ENCODE peak calls at places on chromosomes 16 and 17, in nine cellular contexts. A is mammary epithelial cell, W is neural progenitor cell, T is heart right ventricle, R is ovary, X is right lobe of liver, Y is endodermal cell, G is fibroblast of lung, C is GM12864. F is an unnamed sample.

GRCh38 chr16:88922114-88922825 is 54.7 kb downstream of the CBFA2T3 start:
- DNase-seq in A (peak; percentile 28), W (peak; percentile 54), T (peak; percentile 92), R (no peak), X (no peak), Y (peak; percentile 87), G (peak; percentile 71), C (no peak), F (peak; percentile 29)

GRCh38 chr16:65202461-65202860 is 80.6 kb upstream of the CDH11 start:
- DNase-seq in A (no peak), W (no peak), T (no peak), R (no peak), X (no peak), Y (no peak), G (peak; percentile 45), C (no peak), F (no peak)

GRCh38 chr17:78378225-78379133 is at the start of gene PGS1:
- DNase-seq in A (peak; percentile 72), W (peak; percentile 84), T (peak; percentile 85), R (peak; percentile 70), X (peak; percentile 87), Y (peak; percentile 94), G (peak; percentile 72), C (no peak), F (no peak)

GRCh38 chr17:41655611-41656111 is 31.3 kb upstream of the KRT17 start:
- DNase-seq in A (peak; percentile 100), W (peak; percentile 71), T (no peak), R (no peak), X (no peak), Y (peak; percentile 92), G (no peak), C (no peak), F (no peak)

GRCh38 chr16:54030451-54030850 is 256.1 kb downstream of the IRX3 start:
- DNase-seq in A (no peak), W (no peak), T (no peak), R (no peak), X (no peak), Y (no peak), G (no peak), C (no peak), F (no peak)

GRCh38 chr17:43736389-43736788 is 22.2 kb downstream of the SOST start:
- DNase-seq in A (no peak), W (no peak), T (no peak), R (no peak), X (no peak), Y (no peak), G (no peak), C (no peak), F (no peak)

GRCh38 chr16:13950821-13951547 is 31.0 kb downstream of the ERCC4 start:
- DNase-seq in A (no peak), W (no peak), T (no peak), R (no peak), X (no peak), Y (no peak), G (no peak), C (no peak), F (no peak)

GRCh38 chr17:47882247-47882646 is 13.8 kb upstream of the SP2 start:
- DNase-seq in A (peak; percentile 59), W (no peak), T (no peak), R (no peak), X (peak; percentile 37), Y (no peak), G (peak; percentile 20), C (no peak), F (no peak)

GRCh38 chr17:59756236-59756818 is 48.9 kb downstream of the VMP1 start:
- DNase-seq in A (peak; percentile 66), W (no peak), T (no peak), R (no peak), X (no peak), Y (no peak), G (peak; percentile 75), C (no peak), F (peak; percentile 67)

GRCh38 chr16:49876716-49877129 is 20.8 kb upstream of the ZNF423 start:
- DNase-seq in A (no peak), W (peak; percentile 83), T (peak; percentile 84), R (peak; percentile 60), X (no peak), Y (peak; percentile 97), G (no peak), C (no peak), F (no peak)

GRCh38 chr16:2809149-2809760 is 7.8 kb upstream of the PRSS21 start:
- DNase-seq in A (no peak), W (no peak), T (no peak), R (no peak), X (no peak), Y (no peak), G (no peak), C (no peak), F (no peak)

GRCh38 chr16:2803545-2804195 is 5.4 kb downstream of the PRSS41 start:
- DNase-seq in A (no peak), W (no peak), T (no peak), R (no peak), X (no peak), Y (no peak), G (no peak), C (no peak), F (no peak)

GRCh38 chr16:2808181-2808580 is 8.9 kb upstream of the PRSS21 start:
- DNase-seq in A (no peak), W (no peak), T (no peak), R (no peak), X (peak; percentile 22), Y (peak; percentile 26), G (no peak), C (no peak), F (no peak)

GRCh38 chr16:2799852-2800226 is 1.6 kb downstream of the PRSS41 start:
- DNase-seq in A (peak; percentile 56), W (no peak), T (no peak), R (no peak), X (no peak), Y (peak; percentile 16), G (no peak), C (no peak), F (no peak)

GRCh38 chr16:2804728-2805127 is 6.5 kb downstream of the PRSS41 start:
- DNase-seq in A (no peak), W (no peak), T (no peak), R (no peak), X (peak; percentile 15), Y (no peak), G (no peak), C (no peak), F (no peak)
- H3K4me3 ChIP-seq in A (no peak overlapping the region), W (no peak overlapping the region), T (no peak overlapping the region), R (no peak overlapping the region), X (no peak overlapping the region), Y (no peak overlapping the region), G (no peak overlapping the region), C (no peak overlapping the region), F (no peak overlapping the region)

GRCh38 chr17:12627177-12627629 is 38.5 kb upstream of the MYOCD start:
- DNase-seq in A (no peak), W (no peak), T (no peak), R (peak; percentile 71), X (no peak), Y (no peak), G (peak; percentile 96), C (no peak), F (peak; percentile 63)
- TF ChIP-seq CTCF in A (no peak), W (no peak), T (no peak), R (no peak), X (no peak), Y (no peak), G (no peak), C (no peak), F (no peak)

GRCh38 chr17:66301864-66302741 is at the start of gene PRKCA:
- DNase-seq in A (peak; percentile 73), W (peak; percentile 92), T (peak; percentile 81), R (peak; percentile 79), X (peak; percentile 87), Y (peak; percentile 90), G (peak; percentile 72), C (no peak), F (no peak)

GRCh38 chr17:66301418-66301863 is 972 bp upstream of the PRKCA start:
- DNase-seq in A (no peak), W (peak; percentile 16), T (no peak), R (no peak), X (no peak), Y (no peak), G (no peak), C (no peak), F (no peak)

GRCh38 chr17:66299721-66300120 is 2.7 kb upstream of the PRKCA start:
- DNase-seq in A (no peak), W (no peak), T (no peak), R (no peak), X (no peak), Y (no peak), G (peak; percentile 46), C (no peak), F (no peak)

GRCh38 chr17:66302761-66303626 is 581 bp downstream of the PRKCA start:
- DNase-seq in A (peak; percentile 47), W (peak; percentile 72), T (peak; percentile 59), R (peak; percentile 61), X (peak; percentile 84), Y (peak; percentile 85), G (peak; percentile 62), C (no peak), F (no peak)

GRCh38 chr17:66300956-66301355 is 1.5 kb upstream of the PRKCA start:
- DNase-seq in A (no peak), W (no peak), T (no peak), R (no peak), X (no peak), Y (no peak), G (no peak), C (no peak), F (no peak)
- H3K4me3 ChIP-seq in A (no peak overlapping the region), W (no peak overlapping the region), T (no peak overlapping the region), R (no peak overlapping the region), X (no peak overlapping the region), Y (no peak overlapping the region), G (peak overlapping the region; percentile 86), C (no peak overlapping the region), F (peak overlapping the region; percentile 64)

DNA sequence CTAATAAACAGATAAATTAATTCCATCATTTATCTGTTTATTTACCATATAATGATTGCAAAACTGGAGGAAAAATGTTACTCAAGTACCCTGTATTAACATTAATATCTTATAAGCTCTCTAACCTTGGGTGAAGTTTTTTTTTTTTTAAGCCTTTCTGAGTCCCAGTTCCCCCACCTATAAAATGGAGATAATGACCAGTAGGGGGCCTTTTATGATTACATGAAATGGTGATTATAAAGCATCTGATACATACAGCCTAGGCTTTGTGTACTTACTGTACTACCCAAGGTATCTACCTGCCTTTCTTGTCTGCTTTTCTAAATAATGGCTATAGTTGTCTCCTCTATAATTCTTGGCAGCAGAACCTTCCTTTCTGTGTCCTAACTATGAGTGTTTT is 22.6 kb downstream of the LRRC36 start:
- DNase-seq in A (peak; percentile 20), W (no peak), T (no peak), R (no peak), X (no peak), Y (no peak), G (peak; percentile 48), C (no peak), F (no peak)
- TF ChIP-seq CTCF in A (peak; percentile 52), W (peak; percentile 37), T (peak; percentile 58), R (no peak), X (peak; percentile 19), Y (peak; percentile 52), G (peak; percentile 50), C (peak; percentile 40), F (peak; percentile 41)

GRCh38 chr16:57503366-57503765 is 17.1 kb upstream of the DOK4 start:
- DNase-seq in A (peak; percentile 6), W (no peak), T (no peak), R (no peak), X (peak; percentile 23), Y (peak; percentile 62), G (no peak), C (no peak), F (no peak)
- H3K4me3 ChIP-seq in A (no peak overlapping the region), W (no peak overlapping the region), T (no peak overlapping the region), R (no peak overlapping the region), X (no peak overlapping the region), Y (no peak overlapping the region), G (no peak overlapping the region), C (no peak overlapping the region), F (no peak overlapping the region)